ENCODE peak calls at places on chromosome 5, in five cellular contexts. One of them, this sample, is unnamed.

GRCh38 chr5:150579462-150580400 is 60.7 kb upstream of the SYNPO start:
- DNase-seq in GM23338: no peak
- DNase-seq in hepatocyte: peak
- DNase-seq in PC-3: no peak
- DNase-seq in HCT116: no peak
- DNase-seq in this sample: no peak

GRCh38 chr5:131825404-131826013 is 28.7 kb upstream of the FNIP1 start:
- DNase-seq in HCT116: no peak
- DNase-seq in PC-3: no peak
- DNase-seq in GM23338: no peak
- DNase-seq in hepatocyte: no peak
- DNase-seq in this sample: no peak

GRCh38 chr5:113330533-113331200 is 104.1 kb downstream of the TSSK1B start:
- DNase-seq in GM23338: no peak
- DNase-seq in PC-3: peak
- DNase-seq in hepatocyte: peak
- DNase-seq in HCT116: peak
- DNase-seq in this sample: peak

GRCh38 chr5:62920856-62921255 is 342.2 kb downstream of the LRRC70 start:
- DNase-seq in HCT116: no peak
- DNase-seq in PC-3: no peak
- DNase-seq in GM23338: no peak
- DNase-seq in hepatocyte: no peak
- DNase-seq in this sample: no peak

GRCh38 chr5:178386532-178386931 is 153.9 kb upstream of the PHYKPL start:
- DNase-seq in PC-3: no peak
- DNase-seq in hepatocyte: no peak
- DNase-seq in GM23338: no peak
- DNase-seq in HCT116: no peak
- DNase-seq in this sample: no peak

GRCh38 chr5:31427013-31427783 is 104.7 kb downstream of the DROSHA start:
- DNase-seq in PC-3: no peak
- DNase-seq in HCT116: no peak
- DNase-seq in hepatocyte: peak
- DNase-seq in GM23338: peak
- DNase-seq in this sample: peak

GRCh38 chr5:137731201-137731600 is 4.7 kb downstream of the KLHL3 start:
- DNase-seq in hepatocyte: no peak
- DNase-seq in HCT116: no peak
- DNase-seq in PC-3: no peak
- DNase-seq in GM23338: no peak
- DNase-seq in this sample: no peak

GRCh38 chr5:81391-82021 is 10.5 kb upstream of the PLEKHG4B start:
- DNase-seq in hepatocyte: no peak
- DNase-seq in PC-3: no peak
- DNase-seq in GM23338: no peak
- DNase-seq in HCT116: no peak
- DNase-seq in this sample: peak

GRCh38 chr5:7393921-7394799 is 1.8 kb upstream of the ADCY2 start:
- DNase-seq in hepatocyte: no peak
- DNase-seq in GM23338: no peak
- DNase-seq in HCT116: no peak
- DNase-seq in PC-3: no peak
- DNase-seq in this sample: no peak

GRCh38 chr5:178785999-178786398 is 55.5 kb upstream of the ZNF354A start:
- DNase-seq in hepatocyte: peak
- DNase-seq in HCT116: no peak
- DNase-seq in PC-3: peak
- DNase-seq in GM23338: no peak
- DNase-seq in this sample: no peak

GRCh38 chr5:175867587-175868347 is 3.6 kb upstream of the CPLX2 start:
- DNase-seq in hepatocyte: peak
- DNase-seq in HCT116: peak
- DNase-seq in GM23338: peak
- DNase-seq in PC-3: peak
- DNase-seq in this sample: peak

GRCh38 chr5:115179959-115180709 is 10.4 kb upstream of the TRIM36 start:
- DNase-seq in PC-3: peak
- DNase-seq in hepatocyte: peak
- DNase-seq in HCT116: no peak
- DNase-seq in GM23338: peak
- DNase-seq in this sample: peak

GRCh38 chr5:398475-399295 is 44.3 kb upstream of the EXOC3 start:
- DNase-seq in HCT116: no peak
- DNase-seq in PC-3: no peak
- DNase-seq in GM23338: peak
- DNase-seq in hepatocyte: peak
- DNase-seq in this sample: no peak

GRCh38 chr5:147310059-147310704 is 75.4 kb downstream of the STK32A start:
- DNase-seq in GM23338: peak
- DNase-seq in PC-3: peak
- DNase-seq in HCT116: peak
- DNase-seq in hepatocyte: no peak
- DNase-seq in this sample: no peak

GRCh38 chr5:123089971-123090640 is 1.1 kb downstream of the PRDM6 start:
- DNase-seq in PC-3: no peak
- DNase-seq in HCT116: no peak
- DNase-seq in GM23338: peak
- DNase-seq in hepatocyte: peak
- DNase-seq in this sample: peak

GRCh38 chr5:175788155-175788787 is 83.1 kb upstream of the CPLX2 start:
- DNase-seq in GM23338: no peak
- DNase-seq in HCT116: no peak
- DNase-seq in PC-3: no peak
- DNase-seq in hepatocyte: no peak
- DNase-seq in this sample: no peak

GRCh38 chr5:72036951-72037350 is 70.3 kb upstream of the MAP1B start:
- DNase-seq in GM23338: peak
- DNase-seq in HCT116: no peak
- DNase-seq in hepatocyte: no peak
- DNase-seq in PC-3: no peak
- DNase-seq in this sample: peak

GRCh38 chr5:54867310-54867944 is 118.0 kb downstream of the ESM1 start:
- DNase-seq in HCT116: peak
- DNase-seq in PC-3: peak
- DNase-seq in GM23338: peak
- DNase-seq in hepatocyte: peak
- DNase-seq in this sample: peak

GRCh38 chr5:74762599-74762998 is 4.3 kb downstream of the GFM2 start:
- DNase-seq in HCT116: peak
- DNase-seq in PC-3: peak
- DNase-seq in GM23338: no peak
- DNase-seq in hepatocyte: peak
- DNase-seq in this sample: no peak

GRCh38 chr5:147949711-147950573 is 43.6 kb upstream of the C5orf46 start:
- DNase-seq in hepatocyte: peak
- DNase-seq in HCT116: peak
- DNase-seq in PC-3: peak
- DNase-seq in GM23338: peak
- DNase-seq in this sample: peak

GRCh38 chr5:159884917-159885620 is 31.2 kb upstream of the ADRA1B start:
- DNase-seq in hepatocyte: no peak
- DNase-seq in HCT116: no peak
- DNase-seq in PC-3: no peak
- DNase-seq in GM23338: no peak
- DNase-seq in this sample: no peak

GRCh38 chr5:3382151-3382550 is 213.5 kb upstream of the IRX1 start:
- DNase-seq in GM23338: no peak
- DNase-seq in PC-3: no peak
- DNase-seq in HCT116: no peak
- DNase-seq in hepatocyte: no peak
- DNase-seq in this sample: no peak

GRCh38 chr5:144017631-144018030 is 152.8 kb downstream of the YIPF5 start:
- DNase-seq in hepatocyte: no peak
- DNase-seq in GM23338: no peak
- DNase-seq in PC-3: no peak
- DNase-seq in HCT116: no peak
- DNase-seq in this sample: no peak

GRCh38 chr5:147483961-147484707 is 25.7 kb downstream of the DPYSL3 start:
- DNase-seq in PC-3: no peak
- DNase-seq in HCT116: no peak
- DNase-seq in GM23338: no peak
- DNase-seq in hepatocyte: peak
- DNase-seq in this sample: no peak

GRCh38 chr5:51347704-51348103 is 35.5 kb upstream of the ISL1 start:
- DNase-seq in hepatocyte: no peak
- DNase-seq in HCT116: peak
- DNase-seq in GM23338: peak
- DNase-seq in PC-3: peak
- DNase-seq in this sample: peak

GRCh38 chr5:157020002-157020401 is 38.9 kb downstream of the HAVCR1 start:
- DNase-seq in GM23338: no peak
- DNase-seq in hepatocyte: no peak
- DNase-seq in HCT116: no peak
- DNase-seq in PC-3: peak
- DNase-seq in this sample: no peak

GRCh38 chr5:158385982-158386381 is 527.0 kb upstream of the CLINT1 start:
- DNase-seq in HCT116: no peak
- DNase-seq in GM23338: no peak
- DNase-seq in PC-3: no peak
- DNase-seq in hepatocyte: no peak
- DNase-seq in this sample: no peak
- TF ChIP-seq EZH2phosphoT487 in HCT116: no peak
- TF ChIP-seq EZH2phosphoT487 in GM23338: no peak
- TF ChIP-seq EZH2phosphoT487 in PC-3: no peak
- TF ChIP-seq EZH2phosphoT487 in hepatocyte: no peak
- TF ChIP-seq EZH2phosphoT487 in this sample: no peak

GRCh38 chr5:79791843-79792242 is 102.2 kb downstream of the CMYA5 start:
- DNase-seq in PC-3: no peak
- DNase-seq in GM23338: no peak
- DNase-seq in hepatocyte: no peak
- DNase-seq in HCT116: no peak
- DNase-seq in this sample: no peak
- TF ChIP-seq EZH2phosphoT487 in PC-3: no peak
- TF ChIP-seq EZH2phosphoT487 in GM23338: no peak
- TF ChIP-seq EZH2phosphoT487 in hepatocyte: no peak
- TF ChIP-seq EZH2phosphoT487 in HCT116: no peak
- TF ChIP-seq EZH2phosphoT487 in this sample: no peak

DNA sequence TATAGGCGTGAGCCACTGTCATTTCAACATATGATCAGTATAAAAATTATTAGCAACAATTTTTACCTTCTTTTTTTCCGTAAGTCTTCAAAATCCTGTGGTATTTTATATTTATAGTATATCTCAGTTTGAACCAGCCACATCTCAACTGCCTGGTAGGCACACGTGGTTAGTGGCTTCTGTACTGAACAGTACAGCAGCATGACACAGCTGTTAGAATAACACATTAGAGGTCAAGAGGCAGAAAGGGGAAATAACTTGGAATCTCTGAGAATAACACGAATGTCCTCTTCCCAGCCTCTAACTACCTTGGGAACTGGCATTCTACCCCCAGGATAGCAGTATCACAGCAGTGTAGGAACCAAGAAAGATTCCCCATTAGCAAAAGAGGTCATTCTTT is 108.5 kb upstream of the IQGAP2 start:
- DNase-seq in HCT116: no peak
- DNase-seq in PC-3: no peak
- DNase-seq in hepatocyte: no peak
- DNase-seq in GM23338: no peak
- DNase-seq in this sample: no peak
- TF ChIP-seq EZH2phosphoT487 in HCT116: no peak
- TF ChIP-seq EZH2phosphoT487 in PC-3: no peak
- TF ChIP-seq EZH2phosphoT487 in hepatocyte: no peak
- TF ChIP-seq EZH2phosphoT487 in GM23338: no peak
- TF ChIP-seq EZH2phosphoT487 in this sample: no peak

GRCh38 chr5:24110019-24110615 is 534.7 kb downstream of the CDH10 start:
- DNase-seq in GM23338: peak
- DNase-seq in HCT116: no peak
- DNase-seq in hepatocyte: peak
- DNase-seq in PC-3: peak
- DNase-seq in this sample: peak
- TF ChIP-seq EZH2phosphoT487 in GM23338: no peak
- TF ChIP-seq EZH2phosphoT487 in HCT116: no peak
- TF ChIP-seq EZH2phosphoT487 in hepatocyte: no peak
- TF ChIP-seq EZH2phosphoT487 in PC-3: no peak
- TF ChIP-seq EZH2phosphoT487 in this sample: no peak

GRCh38 chr5:91383027-91383955 is at the start of gene ARRDC3:
- DNase-seq in HCT116: peak
- DNase-seq in hepatocyte: peak
- DNase-seq in GM23338: peak
- DNase-seq in PC-3: peak
- DNase-seq in this sample: peak

GRCh38 chr5:91383956-91384300 is 811 bp upstream of the ARRDC3 start:
- DNase-seq in PC-3: no peak
- DNase-seq in HCT116: no peak
- DNase-seq in hepatocyte: peak
- DNase-seq in GM23338: peak
- DNase-seq in this sample: peak

GRCh38 chr5:91381134-91381773 is 1.9 kb downstream of the ARRDC3 start:
- DNase-seq in PC-3: no peak
- DNase-seq in GM23338: no peak
- DNase-seq in HCT116: no peak
- DNase-seq in hepatocyte: no peak
- DNase-seq in this sample: no peak

GRCh38 chr5:91381774-91382492 is 1.2 kb downstream of the ARRDC3 start:
- DNase-seq in hepatocyte: peak
- DNase-seq in HCT116: peak
- DNase-seq in GM23338: peak
- DNase-seq in PC-3: peak
- DNase-seq in this sample: peak

GRCh38 chr5:91382530-91383026 is 539 bp downstream of the ARRDC3 start:
- DNase-seq in hepatocyte: peak
- DNase-seq in GM23338: peak
- DNase-seq in PC-3: peak
- DNase-seq in HCT116: no peak
- DNase-seq in this sample: peak
- TF ChIP-seq EZH2phosphoT487 in hepatocyte: no peak
- TF ChIP-seq EZH2phosphoT487 in GM23338: no peak
- TF ChIP-seq EZH2phosphoT487 in PC-3: no peak
- TF ChIP-seq EZH2phosphoT487 in HCT116: no peak
- TF ChIP-seq EZH2phosphoT487 in this sample: no peak

GRCh38 chr5:167602077-167602476 is 689.4 kb upstream of the WWC1 start:
- DNase-seq in HCT116: no peak
- DNase-seq in GM23338: peak
- DNase-seq in PC-3: no peak
- DNase-seq in hepatocyte: no peak
- DNase-seq in this sample: no peak
- TF ChIP-seq EZH2phosphoT487 in HCT116: no peak
- TF ChIP-seq EZH2phosphoT487 in GM23338: no peak
- TF ChIP-seq EZH2phosphoT487 in PC-3: no peak
- TF ChIP-seq EZH2phosphoT487 in hepatocyte: no peak
- TF ChIP-seq EZH2phosphoT487 in this sample: no peak

This sample was measured in neural progenitor cell.